ENCODE peak calls at places on chromosome 9, in five cellular contexts. X, O, K, A and Y are unnamed samples.

GRCh38 chr9:86783884-86784283 is 163.4 kb downstream of the GAS1 start:
- DNase-seq in K (no peak), X (no peak), A (no peak), O (no peak), Y (no peak)

GRCh38 chr9:38339087-38339486 is 53.4 kb upstream of the ALDH1B1 start:
- DNase-seq in A (no peak), K (no peak), X (no peak), O (no peak), Y (no peak)

GRCh38 chr9:100359057-100359456 is 6.3 kb upstream of the TEX10 start:
- DNase-seq in A (no peak), K (no peak), X (no peak), O (no peak), Y (no peak)

GRCh38 chr9:35611230-35611797 is 6.3 kb downstream of the TESK1 start:
- DNase-seq in O (no peak), A (peak), X (peak), K (peak), Y (no peak)

GRCh38 chr9:72839140-72839539 is 113.7 kb downstream of the ALDH1A1 start:
- DNase-seq in O (no peak), X (no peak), A (no peak), K (no peak), Y (no peak)

GRCh38 chr9:123424131-123424530 is 68.1 kb downstream of the CRB2 start:
- DNase-seq in K (no peak), X (no peak), O (no peak), A (no peak), Y (no peak)

GRCh38 chr9:26210338-26210851 is 532.2 kb upstream of the TUSC1 start:
- DNase-seq in K (no peak), X (no peak), A (no peak), O (no peak), Y (no peak)

GRCh38 chr9:128254855-128255759 is 20.7 kb downstream of the GOLGA2 start:
- DNase-seq in O (no peak), A (peak), X (peak), K (peak), Y (peak)

GRCh38 chr9:76338418-76338817 is 55.8 kb downstream of the RFK start:
- DNase-seq in A (no peak), K (no peak), O (no peak), X (no peak), Y (no peak)

GRCh38 chr9:133148351-133149129 is 15.2 kb downstream of the GBGT1 start:
- DNase-seq in X (peak), A (peak), K (no peak), O (peak), Y (no peak)

GRCh38 chr9:92961627-92962302 is 14.4 kb downstream of the FGD3 start:
- DNase-seq in O (no peak), A (peak), X (no peak), K (no peak), Y (no peak)

GRCh38 chr9:21801683-21802417 is 586 bp upstream of the MTAP start:
- DNase-seq in O (peak), A (no peak), K (peak), X (peak), Y (peak)

GRCh38 chr9:89605181-89606048 is 603 bp downstream of the GADD45G start:
- DNase-seq in K (no peak), O (peak), A (peak), X (peak), Y (peak)

GRCh38 chr9:5817776-5818336 is 15.1 kb downstream of the ERMP1 start:
- DNase-seq in O (no peak), A (no peak), K (no peak), X (no peak), Y (no peak)

GRCh38 chr9:78881295-78881694 is 584.4 kb downstream of the PSAT1 start:
- DNase-seq in K (no peak), O (no peak), A (no peak), X (no peak), Y (no peak)

GRCh38 chr9:97830884-97831829 is 21.9 kb upstream of the FOXE1 start:
- DNase-seq in K (no peak), X (no peak), O (no peak), A (no peak), Y (no peak)

GRCh38 chr9:116951588-116952433 is 264.7 kb downstream of the TRIM32 start:
- DNase-seq in A (no peak), K (no peak), O (no peak), X (no peak), Y (no peak)

GRCh38 chr9:93265301-93265971 is 81.5 kb downstream of the WNK2 start:
- DNase-seq in X (peak), O (no peak), K (no peak), A (no peak), Y (no peak)

GRCh38 chr9:90296539-90296938 is 346.1 kb downstream of the DIRAS2 start:
- DNase-seq in K (no peak), O (no peak), A (no peak), X (no peak), Y (peak)

GRCh38 chr9:121744687-121745395 is 93.4 kb downstream of the DAB2IP start:
- DNase-seq in K (no peak), X (no peak), A (no peak), O (no peak), Y (no peak)

GRCh38 chr9:2234371-2234893 is 219.3 kb downstream of the SMARCA2 start:
- DNase-seq in A (no peak), X (no peak), K (no peak), O (no peak), Y (peak)

GRCh38 chr9:113851860-113852259 is 24.2 kb upstream of the ZNF618 start:
- DNase-seq in K (no peak), A (no peak), O (no peak), X (no peak), Y (no peak)

GRCh38 chr9:116476935-116477381 is 210.1 kb upstream of the TRIM32 start:
- DNase-seq in O (no peak), A (no peak), X (no peak), K (no peak), Y (no peak)

GRCh38 chr9:20988916-20989315 is 42.5 kb downstream of the HACD4 start:
- DNase-seq in A (no peak), K (no peak), O (no peak), X (no peak), Y (no peak)

GRCh38 chr9:35341585-35341984 is 148.3 kb upstream of the RUSC2 start:
- DNase-seq in X (no peak), K (no peak), A (no peak), O (peak), Y (peak)

GRCh38 chr9:97698865-97699264 is 1.7 kb upstream of the XPA start:
- DNase-seq in O (no peak), K (no peak), A (no peak), X (peak), Y (no peak)

GRCh38 chr9:129428890-129429577 is 191.9 kb downstream of the C9orf50 start:
- DNase-seq in K (no peak), A (no peak), X (no peak), O (no peak), Y (no peak)

GRCh38 chr9:91193658-91194391 is 167.9 kb downstream of the AUH start:
- DNase-seq in X (peak), O (peak), A (peak), K (no peak), Y (peak)

GRCh38 chr9:125028041-125028440 is 87.2 kb upstream of the GOLGA1 start:
- DNase-seq in K (no peak), A (no peak), O (no peak), X (no peak), Y (no peak)

GRCh38 chr9:78301466-78301865 is 4.5 kb downstream of the PSAT1 start:
- DNase-seq in A (no peak), K (no peak), X (no peak), O (no peak), Y (no peak)

GRCh38 chr9:125405938-125406811 is 144.5 kb downstream of the GAPVD1 start:
- DNase-seq in X (no peak), K (no peak), A (no peak), O (no peak), Y (no peak)

GRCh38 chr9:99389087-99390033 is 167.3 kb downstream of the SEC61B start:
- DNase-seq in A (no peak), O (no peak), X (no peak), K (no peak), Y (no peak)

GRCh38 chr9:134707731-134708671 is 66.4 kb downstream of the COL5A1 start:
- DNase-seq in X (no peak), A (no peak), O (no peak), K (no peak), Y (no peak)

GRCh38 chr9:116059466-116059865 is 94.1 kb upstream of the PAPPA start:
- DNase-seq in K (no peak), X (no peak), A (no peak), O (no peak), Y (no peak)

GRCh38 chr9:123338710-123339665 is 17.0 kb upstream of the CRB2 start:
- DNase-seq in X (peak), K (no peak), A (peak), O (no peak), Y (no peak)

GRCh38 chr9:137228968-137229896 is 1.5 kb upstream of the SLC34A3 start:
- DNase-seq in K (no peak), A (no peak), X (no peak), O (no peak), Y (no peak)